ENCODE peak calls at places on chromosome 5, in seven cellular contexts. Y, P, A, M, O, C and T are unnamed samples.

GRCh38 chr5:91307023-91307422 is 76.1 kb downstream of the ARRDC3 start:
- DNase-seq in P (peak), A (no peak), M (no peak), O (no peak), C (no peak), Y (no peak), T (no peak)

GRCh38 chr5:127564002-127564769 is 46.7 kb downstream of the PRRC1 start:
- DNase-seq in A (peak), Y (peak), O (no peak), M (no peak), C (peak), P (peak), T (peak)

GRCh38 chr5:116494784-116495480 is 79.7 kb downstream of the SEMA6A start:
- DNase-seq in M (no peak), Y (no peak), P (no peak), A (no peak), O (no peak), C (no peak), T (no peak)

GRCh38 chr5:127870914-127871313 is 167.7 kb downstream of the CCDC192 start:
- DNase-seq in P (no peak), O (no peak), A (no peak), M (no peak), C (no peak), Y (no peak), T (no peak)

GRCh38 chr5:73104326-73104725 is 16.0 kb upstream of the TMEM171 start:
- DNase-seq in O (no peak), P (no peak), M (no peak), C (no peak), Y (no peak), A (no peak), T (no peak)

GRCh38 chr5:158819840-158820620 is 279.7 kb downstream of the EBF1 start:
- DNase-seq in C (no peak), Y (peak), P (peak), A (no peak), O (no peak), M (no peak), T (no peak)

GRCh38 chr5:124865603-124866354 is 119.3 kb upstream of the ZNF608 start:
- DNase-seq in A (no peak), C (no peak), O (no peak), Y (peak), P (peak), M (no peak), T (no peak)

GRCh38 chr5:2131826-2132496 is 249.2 kb upstream of the IRX4 start:
- DNase-seq in Y (no peak), M (no peak), P (no peak), O (no peak), C (no peak), A (no peak), T (no peak)

GRCh38 chr5:10564838-10565784 is 1.2 kb downstream of the ANKRD33B start:
- DNase-seq in M (no peak), A (no peak), Y (peak), C (no peak), P (no peak), O (no peak), T (peak)

GRCh38 chr5:32110081-32110696 is 63.9 kb downstream of the GOLPH3 start:
- DNase-seq in C (no peak), P (no peak), A (no peak), O (no peak), M (no peak), Y (no peak), T (no peak)

GRCh38 chr5:72067682-72068470 is 39.4 kb upstream of the MAP1B start:
- DNase-seq in Y (peak), P (peak), A (no peak), O (no peak), C (peak), M (no peak), T (peak)

GRCh38 chr5:106397700-106398099 is 1273.0 kb downstream of the EFNA5 start:
- DNase-seq in C (peak), Y (peak), P (peak), O (no peak), M (no peak), A (no peak), T (peak)

GRCh38 chr5:172078726-172079345 is 72.4 kb upstream of the FBXW11 start:
- DNase-seq in A (no peak), C (no peak), O (no peak), M (no peak), Y (no peak), P (no peak), T (no peak)

GRCh38 chr5:178230879-178231735 is 1.5 kb downstream of the PHYKPL start:
- DNase-seq in P (peak), C (no peak), M (no peak), O (no peak), Y (peak), A (no peak), T (no peak)

GRCh38 chr5:99775189-99775588 is 760.0 kb upstream of the FAM174A start:
- DNase-seq in M (no peak), O (no peak), C (peak), A (no peak), Y (no peak), P (no peak), T (peak)

GRCh38 chr5:169229342-169229892 is 71.5 kb downstream of the SLIT3 start:
- DNase-seq in A (no peak), P (no peak), Y (no peak), O (no peak), C (no peak), M (no peak), T (no peak)

GRCh38 chr5:168126606-168127005 is 164.8 kb upstream of the WWC1 start:
- DNase-seq in Y (no peak), M (no peak), A (no peak), P (no peak), C (no peak), O (no peak), T (no peak)

GRCh38 chr5:141017943-141018342 is 33.2 kb upstream of the PCDHB1 start:
- DNase-seq in C (no peak), A (no peak), O (no peak), Y (no peak), M (no peak), P (no peak), T (no peak)

GRCh38 chr5:172102251-172102870 is 85.7 kb downstream of the STK10 start:
- DNase-seq in A (no peak), M (no peak), C (no peak), O (no peak), Y (no peak), P (no peak), T (no peak)

GRCh38 chr5:92309336-92309991 is 926.3 kb upstream of the ARRDC3 start:
- DNase-seq in A (no peak), O (no peak), C (no peak), M (no peak), Y (peak), P (peak), T (peak)

GRCh38 chr5:55568629-55569512 is 34.1 kb upstream of the PLPP1 start:
- DNase-seq in M (no peak), O (no peak), P (no peak), A (no peak), Y (no peak), C (no peak), T (no peak)

GRCh38 chr5:132469380-132470372 is 20.9 kb downstream of the IRF1 start:
- DNase-seq in M (no peak), P (peak), O (no peak), C (peak), Y (peak), A (no peak), T (no peak)

DNA sequence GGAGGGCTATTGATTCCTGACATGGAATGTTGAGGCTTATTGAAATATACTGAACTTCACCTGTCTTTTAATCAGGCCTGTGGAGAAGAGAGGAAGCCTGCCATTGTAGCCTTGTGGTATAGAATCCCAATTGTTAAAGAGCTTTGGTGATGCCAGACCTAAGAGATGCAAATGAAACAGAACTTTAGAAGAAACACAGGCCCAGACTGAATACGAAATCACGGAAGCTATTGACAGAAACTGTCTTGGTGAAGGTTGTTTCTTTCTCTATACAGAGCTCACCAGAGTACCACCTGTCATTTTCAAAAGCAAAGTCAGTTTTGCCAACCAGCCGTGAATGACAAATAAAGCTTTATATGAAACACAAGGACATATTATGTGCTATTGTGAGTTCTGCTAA is 660.3 kb downstream of the ISL1 start:
- DNase-seq in O (no peak), C (no peak), Y (no peak), M (no peak), P (no peak), A (no peak), T (no peak)
- H2AK5ac ChIP-seq in O (no peak), C (no peak), Y (no peak), M (no peak), P (no peak), A (no peak), T (no peak)

GRCh38 chr5:142149363-142149762 is 40.8 kb downstream of the NDFIP1 start:
- DNase-seq in C (no peak), A (no peak), Y (no peak), O (no peak), P (no peak), M (no peak), T (no peak)
- H2BK5ac ChIP-seq in C (no peak), A (no peak), Y (no peak), O (no peak), P (no peak), M (no peak), T (no peak)

GRCh38 chr5:54415896-54416640 is 39.4 kb upstream of the HSPB3 start:
- DNase-seq in O (no peak), A (no peak), P (peak), Y (no peak), C (peak), M (no peak), T (peak)
- H2AK5ac ChIP-seq in O (no peak), A (no peak), P (no peak), Y (peak), C (no peak), M (no peak), T (no peak)

GRCh38 chr5:176387384-176387925 is 943 bp downstream of the NOP16 start:
- DNase-seq in Y (peak), M (no peak), O (no peak), A (no peak), C (no peak), P (no peak), T (peak)
- H2BK5ac ChIP-seq in Y (no peak), M (no peak), O (no peak), A (no peak), C (no peak), P (no peak), T (no peak)